ENCODE peak calls at places on chromosomes 11 and 22, in four cellular contexts. D, L, M and Q are unnamed samples. For H3K4me1 and H3K27me3, the result is how much of the 10 kb centered on the place peaks cover.

GRCh38 chr11:78354741-78355705 is 62.6 kb downstream of the GAB2 start:
- DNase-seq in D (peak), L (no peak), M (no peak), Q (no peak)

GRCh38 chr11:130128626-130129025 is 31.0 kb upstream of the ST14 start:
- DNase-seq in D (no peak), L (no peak), M (no peak), Q (no peak)

GRCh38 chr22:26811717-26811992 is 154.3 kb downstream of the MIAT start:
- DNase-seq in D (no peak), L (no peak), M (no peak), Q (no peak)

GRCh38 chr11:23769214-23769613 is 727.6 kb upstream of the LUZP2 start:
- DNase-seq in D (no peak), L (no peak), M (no peak), Q (no peak)

GRCh38 chr11:14884667-14885273 is 7.3 kb downstream of the CYP2R1 start:
- DNase-seq in D (no peak), L (no peak), M (no peak), Q (no peak)

GRCh38 chr11:128692750-128693578 is 908 bp upstream of the FLI1 start:
- DNase-seq in D (peak), L (no peak), M (peak), Q (no peak)

GRCh38 chr11:134098566-134099184 is 29.8 kb downstream of the JAM3 start:
- DNase-seq in D (no peak), L (no peak), M (no peak), Q (no peak)

GRCh38 chr11:60786811-60787567 is 1.9 kb downstream of the MS4A10 start:
- DNase-seq in D (peak), L (peak), M (peak), Q (no peak)

GRCh38 chr11:86515297-86516094 is 140.8 kb downstream of the CCDC81 start:
- DNase-seq in D (peak), L (no peak), M (no peak), Q (no peak)

GRCh38 chr22:28296452-28296851 is 377.4 kb upstream of the PITPNB start:
- DNase-seq in D (no peak), L (no peak), M (no peak), Q (no peak)

GRCh38 chr11:77201991-77202841 is 74.2 kb downstream of the MYO7A start:
- DNase-seq in D (no peak), L (no peak), M (peak), Q (no peak)

GRCh38 chr11:14308114-14308896 is 50.7 kb downstream of the RRAS2 start:
- DNase-seq in D (peak), L (no peak), M (no peak), Q (peak)

GRCh38 chr11:45336136-45336535 is 50.0 kb upstream of the SYT13 start:
- DNase-seq in D (no peak), L (no peak), M (no peak), Q (no peak)

GRCh38 chr11:83007909-83008580 is 63.7 kb downstream of the RAB30 start:
- DNase-seq in D (no peak), L (peak), M (peak), Q (no peak)

GRCh38 chr11:15605094-15605493 is 490.4 kb downstream of the INSC start:
- DNase-seq in D (no peak), L (no peak), M (no peak), Q (no peak)

GRCh38 chr11:2348986-2349385 is 28.1 kb upstream of the CD81 start:
- DNase-seq in D (no peak), L (no peak), M (no peak), Q (no peak)

GRCh38 chr11:106021967-106022794 is at the start of gene MSANTD4:
- DNase-seq in D (peak), L (peak), M (peak), Q (peak)

GRCh38 chr11:102810943-102811528 is 13.1 kb upstream of the MMP1 start:
- DNase-seq in D (peak), L (no peak), M (no peak), Q (no peak)

GRCh38 chr22:45290410-45290936 is 5.7 kb downstream of the UPK3A start:
- DNase-seq in D (no peak), L (no peak), M (peak), Q (no peak)

GRCh38 chr22:20569059-20570058 is 61.9 kb downstream of the MED15 start:
- DNase-seq in D (peak), L (peak), M (peak), Q (peak)

GRCh38 chr22:17786435-17787158 is 12.3 kb upstream of the BID start:
- DNase-seq in D (no peak), L (no peak), M (peak), Q (peak)

GRCh38 chr11:33701302-33701701 is 676 bp upstream of the C11orf91 start:
- DNase-seq in D (no peak), L (no peak), M (no peak), Q (peak)

GRCh38 chr22:30565341-30565740 is 9.1 kb downstream of the GAL3ST1 start:
- DNase-seq in D (no peak), L (no peak), M (no peak), Q (no peak)

GRCh38 chr11:126993599-126993998 is 7.0 kb downstream of the KIRREL3 start:
- DNase-seq in D (peak), L (no peak), M (no peak), Q (no peak)

GRCh38 chr22:42611076-42611475 is 3.6 kb downstream of the POLDIP3 start:
- DNase-seq in D (no peak), L (no peak), M (no peak), Q (no peak)
- H3K4me1 ChIP-seq in D (half or more), L (half or more), M (half or more), Q (half or more)

GRCh38 chr22:50489363-50490243 is 2.9 kb downstream of the MIOX start:
- DNase-seq in D (no peak), L (no peak), M (no peak), Q (no peak)
- H3K27me3 ChIP-seq in D (under half), L (under half), M (under half), Q (under half)

DNA sequence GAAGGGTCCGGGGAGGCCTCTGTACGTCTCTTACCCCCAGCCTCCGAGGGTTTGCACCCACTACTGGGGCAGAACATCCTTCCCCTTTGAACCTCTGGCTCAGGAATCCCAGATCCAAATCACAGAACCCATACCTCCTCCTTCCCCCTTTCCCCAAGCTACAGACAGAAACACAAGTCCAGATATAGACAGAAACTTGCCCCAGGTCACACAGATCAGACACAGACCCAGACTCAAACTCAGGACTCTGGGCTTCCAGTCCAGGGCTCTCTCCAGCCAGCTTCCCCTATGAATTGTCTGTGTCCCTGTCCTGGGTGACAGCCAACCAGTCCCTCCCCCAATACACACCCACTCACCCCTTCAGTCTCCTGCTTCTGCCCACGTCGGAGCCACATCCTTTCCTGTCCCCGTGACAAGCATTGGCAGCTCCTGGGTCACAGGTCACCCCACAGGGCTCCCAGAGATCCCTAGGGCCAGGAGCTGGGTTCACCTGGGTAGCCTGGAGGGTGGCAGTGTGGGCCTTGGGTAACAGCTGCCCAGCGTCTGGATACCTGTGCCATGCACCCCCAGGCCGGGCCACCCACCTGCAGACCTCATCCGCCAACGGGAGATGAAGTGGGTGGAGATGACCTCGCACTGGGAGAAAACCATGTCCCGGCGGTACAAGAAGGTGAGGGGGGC is 772 bp downstream of the TBC1D10C start:
- DNase-seq in D (no peak), L (no peak), M (no peak), Q (peak)
- H3K4me1 ChIP-seq in D (under half), L (under half), M (under half), Q (half or more)

DNA sequence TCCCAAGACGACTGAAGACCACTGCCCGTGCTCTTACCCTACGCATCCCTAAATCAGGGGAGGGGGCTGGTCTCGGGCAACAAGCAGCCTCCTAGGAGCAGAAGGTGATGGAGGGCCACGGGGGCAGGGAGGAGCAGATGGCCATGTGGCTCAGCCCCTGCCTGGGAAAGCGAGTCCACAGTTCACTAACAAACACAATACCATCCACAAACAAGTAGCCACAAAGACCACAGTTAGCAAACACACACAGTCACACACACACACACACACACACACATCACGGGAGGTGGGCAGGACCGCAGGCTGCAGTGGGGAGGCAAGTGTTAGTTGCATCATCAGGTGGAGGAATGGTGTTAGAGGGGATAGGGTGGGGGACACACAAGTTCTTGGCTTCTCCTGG is 13.2 kb upstream of the FXYD2 start:
- DNase-seq in D (no peak), L (no peak), M (peak), Q (no peak)
- H3K27me3 ChIP-seq in D (half or more), L (under half), M (under half), Q (under half)

DNA sequence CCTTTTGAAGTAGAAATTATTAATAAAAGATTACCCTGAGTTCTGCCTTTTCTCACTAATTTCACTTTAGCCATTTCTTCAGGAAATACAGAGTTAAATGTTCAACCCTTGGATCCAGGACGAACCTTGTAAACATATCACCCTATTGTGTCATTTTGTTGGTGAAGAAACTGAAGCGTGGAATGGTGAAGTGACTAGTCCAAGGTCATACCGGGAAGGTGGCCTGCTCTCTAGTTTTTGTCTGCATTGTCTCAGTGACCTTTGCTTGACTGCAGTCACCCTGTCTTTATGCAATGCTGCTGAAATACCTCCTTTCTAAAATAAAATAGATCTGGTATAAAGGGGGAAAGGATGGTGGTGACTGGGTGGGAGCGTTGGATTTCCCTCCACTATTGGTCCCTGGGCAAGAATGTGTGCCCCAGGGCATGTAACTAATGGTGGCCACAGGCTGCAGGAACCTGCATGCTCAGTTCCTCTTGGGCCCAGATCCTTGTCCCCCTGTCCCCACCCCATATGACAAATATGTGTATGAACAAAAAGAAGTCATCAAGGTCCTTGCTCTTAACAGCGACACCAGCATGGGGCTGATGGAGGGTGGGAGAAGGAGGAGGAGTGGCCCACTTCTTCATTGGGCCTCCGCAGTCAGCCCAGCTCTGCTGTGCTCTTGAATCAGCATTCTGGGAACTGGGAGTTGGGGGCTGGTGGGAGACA is 977 bp upstream of the SORL1-AS1 start:
- DNase-seq in D (no peak), L (no peak), M (no peak), Q (no peak)
- H3K4me1 ChIP-seq in D (under half), L (under half), M (under half), Q (half or more)

DNA sequence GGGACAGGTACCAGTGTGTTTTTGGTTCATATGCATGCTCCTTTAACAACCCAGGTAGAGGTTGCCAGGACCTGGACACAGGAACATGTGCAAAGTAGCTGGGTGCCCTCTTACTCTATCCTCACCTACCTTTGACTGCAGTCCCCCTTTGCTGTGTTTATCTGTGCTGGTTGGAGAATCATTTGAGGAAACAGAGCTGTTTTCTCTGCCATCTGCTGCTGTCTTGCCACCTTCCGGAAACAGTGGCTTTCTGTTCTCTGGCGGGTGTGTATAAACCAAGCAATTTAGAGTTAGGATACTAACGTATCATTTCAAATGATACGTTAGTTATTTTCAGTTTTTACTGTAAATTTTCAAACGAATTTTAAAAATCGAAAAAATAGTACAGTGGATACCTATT is 171.9 kb upstream of the TTC12 start:
- DNase-seq in D (no peak), L (no peak), M (no peak), Q (no peak)
- H3K27me3 ChIP-seq in D (under half), L (under half), M (under half), Q (under half)

GRCh38 chr11:116856423-116856822 is 19.0 kb upstream of the APOA1 start:
- DNase-seq in D (no peak), L (no peak), M (no peak), Q (no peak)

GRCh38 chr11:116857316-116857715 is 19.9 kb upstream of the APOA1 start:
- DNase-seq in D (peak), L (no peak), M (no peak), Q (no peak)

GRCh38 chr11:116859175-116859574 is 21.8 kb upstream of the APOA1 start:
- DNase-seq in D (no peak), L (no peak), M (no peak), Q (no peak)

GRCh38 chr11:116860303-116860702 is 22.9 kb upstream of the APOA1 start:
- DNase-seq in D (no peak), L (no peak), M (no peak), Q (no peak)

DNA sequence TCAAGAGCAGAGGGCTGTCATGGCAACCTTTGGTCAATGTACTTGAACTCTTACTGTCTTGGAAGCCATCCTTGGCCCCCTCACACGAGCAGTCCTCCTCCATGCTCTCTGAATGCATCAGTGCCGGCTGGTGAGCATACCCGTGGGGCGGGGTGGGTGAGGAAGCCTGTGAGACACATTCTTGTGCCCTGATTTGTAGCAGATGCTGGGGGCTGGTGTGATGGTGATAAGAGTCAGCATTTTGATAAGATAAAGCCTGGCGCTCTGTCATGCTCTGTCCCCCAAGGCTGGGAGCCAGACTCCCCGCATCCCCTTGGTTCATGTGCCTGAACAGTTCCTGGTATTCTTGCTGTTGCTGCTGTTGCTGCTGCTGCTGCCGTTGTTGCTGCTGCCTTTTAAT is 20.5 kb upstream of the APOA1 start:
- DNase-seq in D (no peak), L (no peak), M (no peak), Q (no peak)
- H3K4me1 ChIP-seq in D (under half), L (under half), M (under half), Q (under half)

GRCh38 chr11:32184057-32185055 is 93.5 kb downstream of the RCN1 start:
- DNase-seq in D (no peak), L (no peak), M (no peak), Q (no peak)
- H3K27me3 ChIP-seq in D (under half), L (under half), M (under half), Q (under half)